ENCODE peak calls at places on chromosome 10, in eight cellular contexts. N is stimulated activated CD4-positive, alpha-beta T cell treated with anti-CD3 and anti-CD28 coated beads, Interleukin-2, amount 100 ng/mL, for 24 hours; F is tibial nerve; X is CD4-positive, alpha-beta memory T cell; J is neural progenitor cell; W is NCI-H1092; V is EL; A is iris pigment epithelial cell. U is an unnamed sample.

GRCh38 chr10:15245530-15245929 is 77.0 kb upstream of the NMT2 start:
- DNase-seq in N (no peak), F (no peak), X (no peak), J (peak; percentile 59), W (no peak), V (peak; percentile 14), A (no peak), U (no peak)

GRCh38 chr10:72740526-72740925 is 48.6 kb downstream of the MCU start:
- DNase-seq in N (no peak), F (no peak), X (no peak), J (peak; percentile 20), W (no peak), V (peak; percentile 55), A (peak; percentile 85), U (peak; percentile 53)

GRCh38 chr10:21197006-21197405 is 299.9 kb upstream of the NEBL start:
- DNase-seq in N (no peak), F (no peak), X (no peak), J (no peak), W (no peak), V (no peak), A (no peak), U (no peak)

GRCh38 chr10:105797234-105797890 is 1156.3 kb downstream of the SORCS3 start:
- DNase-seq in N (no peak), F (no peak), X (no peak), J (peak; percentile 54), W (no peak), V (peak; percentile 8), A (peak; percentile 41), U (peak; percentile 0)

GRCh38 chr10:97028126-97028831 is 157.5 kb downstream of the SLIT1 start:
- DNase-seq in N (no peak), F (no peak), X (no peak), J (no peak), W (no peak), V (peak; percentile 78), A (peak; percentile 68), U (peak; percentile 66)

GRCh38 chr10:117684673-117685211 is 142.2 kb downstream of the EMX2 start:
- DNase-seq in N (no peak), F (no peak), X (no peak), J (peak; percentile 33), W (no peak), V (peak; percentile 8), A (no peak), U (no peak)

GRCh38 chr10:61136151-61136550 is 192.2 kb upstream of the RHOBTB1 start:
- DNase-seq in N (no peak), F (no peak), X (no peak), J (no peak), W (no peak), V (peak; percentile 58), A (peak; percentile 34), U (peak; percentile 40)

GRCh38 chr10:33008499-33009243 is 50.6 kb upstream of the ITGB1 start:
- DNase-seq in N (peak; percentile 74), F (peak; percentile 44), X (peak; percentile 79), J (peak; percentile 82), W (peak; percentile 43), V (peak; percentile 87), A (peak; percentile 93), U (peak; percentile 84)

GRCh38 chr10:7300327-7300726 is 110.5 kb downstream of the SFMBT2 start:
- DNase-seq in N (no peak), F (no peak), X (no peak), J (no peak), W (no peak), V (no peak), A (no peak), U (no peak)

GRCh38 chr10:10128387-10128786 is 889.3 kb upstream of the CELF2 start:
- DNase-seq in N (no peak), F (no peak), X (no peak), J (no peak), W (no peak), V (peak; percentile 1), A (peak; percentile 50), U (no peak)

GRCh38 chr10:72311667-72312066 is 37.9 kb downstream of the DDIT4 start:
- DNase-seq in N (no peak), F (no peak), X (no peak), J (no peak), W (no peak), V (no peak), A (no peak), U (no peak)